ENCODE peak calls at places on chromosome 6, in seven cellular contexts. One of them, this sample, is unnamed.
A peak's percentile ranks its signal among the peaks of the same experiment; 100 is the strongest.

GRCh38 chr6:16698163-16698533 is 63.1 kb downstream of the ATXN1 start:
- DNase-seq in lower leg skin: no peak
- DNase-seq in AG04450: no peak
- DNase-seq in kidney: no peak
- DNase-seq in left ventricle myocardium inferior: no peak
- DNase-seq in heart right ventricle: no peak
- DNase-seq in cardiac muscle cell: no peak
- DNase-seq in this sample: no peak

GRCh38 chr6:134170844-134171243 is 118.4 kb upstream of the SLC2A12 start:
- DNase-seq in AG04450: no peak
- DNase-seq in heart right ventricle: no peak
- DNase-seq in cardiac muscle cell: no peak
- DNase-seq in lower leg skin: no peak
- DNase-seq in left ventricle myocardium inferior: no peak
- DNase-seq in kidney: no peak
- DNase-seq in this sample: peak; percentile 75

GRCh38 chr6:159594750-159595117 is 98.3 kb downstream of the SOD2 start:
- DNase-seq in left ventricle myocardium inferior: no peak
- DNase-seq in kidney: no peak
- DNase-seq in lower leg skin: no peak
- DNase-seq in AG04450: no peak
- DNase-seq in cardiac muscle cell: no peak
- DNase-seq in heart right ventricle: no peak
- DNase-seq in this sample: peak; percentile 69

GRCh38 chr6:53616450-53617357 is 48.9 kb downstream of the KLHL31 start:
- DNase-seq in heart right ventricle: no peak
- DNase-seq in left ventricle myocardium inferior: no peak
- DNase-seq in kidney: no peak
- DNase-seq in AG04450: no peak
- DNase-seq in cardiac muscle cell: no peak
- DNase-seq in lower leg skin: no peak
- DNase-seq in this sample: no peak

GRCh38 chr6:27667016-27667415 is 194.1 kb upstream of the ZNF184 start:
- DNase-seq in heart right ventricle: no peak
- DNase-seq in kidney: no peak
- DNase-seq in lower leg skin: no peak
- DNase-seq in AG04450: no peak
- DNase-seq in cardiac muscle cell: no peak
- DNase-seq in left ventricle myocardium inferior: no peak
- DNase-seq in this sample: no peak

GRCh38 chr6:92114797-92115196 is 1304.6 kb downstream of the EPHA7 start:
- DNase-seq in cardiac muscle cell: no peak
- DNase-seq in heart right ventricle: no peak
- DNase-seq in kidney: no peak
- DNase-seq in AG04450: no peak
- DNase-seq in left ventricle myocardium inferior: no peak
- DNase-seq in lower leg skin: no peak
- DNase-seq in this sample: no peak

GRCh38 chr6:135159531-135159930 is 21.6 kb upstream of the MYB start:
- DNase-seq in heart right ventricle: no peak
- DNase-seq in AG04450: no peak
- DNase-seq in left ventricle myocardium inferior: no peak
- DNase-seq in cardiac muscle cell: no peak
- DNase-seq in kidney: no peak
- DNase-seq in lower leg skin: no peak
- DNase-seq in this sample: no peak

GRCh38 chr6:133953634-133954415 is 801 bp downstream of the TBPL1 start:
- DNase-seq in kidney: no peak
- DNase-seq in cardiac muscle cell: no peak
- DNase-seq in left ventricle myocardium inferior: no peak
- DNase-seq in lower leg skin: no peak
- DNase-seq in heart right ventricle: no peak
- DNase-seq in AG04450: no peak
- DNase-seq in this sample: no peak

GRCh38 chr6:44275749-44276648 is 5.7 kb downstream of the TMEM151B start:
- DNase-seq in left ventricle myocardium inferior: no peak
- DNase-seq in cardiac muscle cell: no peak
- DNase-seq in heart right ventricle: no peak
- DNase-seq in AG04450: no peak
- DNase-seq in lower leg skin: no peak
- DNase-seq in kidney: no peak
- DNase-seq in this sample: no peak

GRCh38 chr6:8888468-8888867 is 453.1 kb upstream of the SLC35B3 start:
- DNase-seq in left ventricle myocardium inferior: no peak
- DNase-seq in AG04450: no peak
- DNase-seq in lower leg skin: no peak
- DNase-seq in cardiac muscle cell: no peak
- DNase-seq in heart right ventricle: no peak
- DNase-seq in kidney: no peak
- DNase-seq in this sample: peak; percentile 26

GRCh38 chr6:38509713-38510112 is 130.0 kb downstream of the BTBD9 start:
- DNase-seq in cardiac muscle cell: no peak
- DNase-seq in left ventricle myocardium inferior: no peak
- DNase-seq in kidney: no peak
- DNase-seq in lower leg skin: no peak
- DNase-seq in AG04450: peak; percentile 53
- DNase-seq in heart right ventricle: no peak
- DNase-seq in this sample: peak; percentile 96

GRCh38 chr6:146582857-146583256 is 15.9 kb upstream of the ADGB start:
- DNase-seq in cardiac muscle cell: no peak
- DNase-seq in left ventricle myocardium inferior: peak; percentile 21
- DNase-seq in lower leg skin: peak; percentile 45
- DNase-seq in heart right ventricle: peak; percentile 19
- DNase-seq in AG04450: no peak
- DNase-seq in kidney: no peak
- DNase-seq in this sample: peak; percentile 44

GRCh38 chr6:33651947-33652346 is 30.8 kb downstream of the ITPR3 start:
- DNase-seq in cardiac muscle cell: no peak
- DNase-seq in lower leg skin: no peak
- DNase-seq in heart right ventricle: no peak
- DNase-seq in AG04450: no peak
- DNase-seq in left ventricle myocardium inferior: no peak
- DNase-seq in kidney: no peak
- DNase-seq in this sample: no peak

GRCh38 chr6:125989631-125990030 is 3.3 kb downstream of the TRMT11 start:
- DNase-seq in AG04450: no peak
- DNase-seq in lower leg skin: no peak
- DNase-seq in left ventricle myocardium inferior: no peak
- DNase-seq in kidney: no peak
- DNase-seq in heart right ventricle: no peak
- DNase-seq in cardiac muscle cell: no peak
- DNase-seq in this sample: peak; percentile 23

GRCh38 chr6:14875678-14876063 is 370.2 kb upstream of the JARID2 start:
- DNase-seq in lower leg skin: no peak
- DNase-seq in left ventricle myocardium inferior: no peak
- DNase-seq in AG04450: no peak
- DNase-seq in heart right ventricle: no peak
- DNase-seq in cardiac muscle cell: no peak
- DNase-seq in kidney: no peak
- DNase-seq in this sample: peak; percentile 35

GRCh38 chr6:14871196-14871595 is 374.7 kb upstream of the JARID2 start:
- DNase-seq in cardiac muscle cell: no peak
- DNase-seq in AG04450: no peak
- DNase-seq in lower leg skin: no peak
- DNase-seq in heart right ventricle: peak; percentile 46
- DNase-seq in left ventricle myocardium inferior: peak; percentile 38
- DNase-seq in kidney: no peak
- DNase-seq in this sample: no peak

GRCh38 chr6:14874975-14875677 is 370.7 kb upstream of the JARID2 start:
- DNase-seq in kidney: no peak
- DNase-seq in heart right ventricle: no peak
- DNase-seq in lower leg skin: no peak
- DNase-seq in AG04450: no peak
- DNase-seq in cardiac muscle cell: no peak
- DNase-seq in left ventricle myocardium inferior: no peak
- DNase-seq in this sample: no peak

GRCh38 chr6:14873132-14873531 is 372.7 kb upstream of the JARID2 start:
- DNase-seq in kidney: no peak
- DNase-seq in left ventricle myocardium inferior: no peak
- DNase-seq in cardiac muscle cell: no peak
- DNase-seq in heart right ventricle: no peak
- DNase-seq in lower leg skin: no peak
- DNase-seq in AG04450: no peak
- DNase-seq in this sample: no peak

GRCh38 chr6:14873781-14874446 is 372.0 kb upstream of the JARID2 start:
- DNase-seq in lower leg skin: no peak
- DNase-seq in kidney: no peak
- DNase-seq in left ventricle myocardium inferior: no peak
- DNase-seq in AG04450: no peak
- DNase-seq in cardiac muscle cell: no peak
- DNase-seq in heart right ventricle: no peak
- DNase-seq in this sample: no peak
- TF ChIP-seq CTCF in lower leg skin: no peak
- TF ChIP-seq CTCF in kidney: no peak
- TF ChIP-seq CTCF in left ventricle myocardium inferior: no peak
- TF ChIP-seq CTCF in AG04450: no peak
- TF ChIP-seq CTCF in cardiac muscle cell: no peak
- TF ChIP-seq CTCF in heart right ventricle: no peak
- TF ChIP-seq CTCF in this sample: no peak

DNA sequence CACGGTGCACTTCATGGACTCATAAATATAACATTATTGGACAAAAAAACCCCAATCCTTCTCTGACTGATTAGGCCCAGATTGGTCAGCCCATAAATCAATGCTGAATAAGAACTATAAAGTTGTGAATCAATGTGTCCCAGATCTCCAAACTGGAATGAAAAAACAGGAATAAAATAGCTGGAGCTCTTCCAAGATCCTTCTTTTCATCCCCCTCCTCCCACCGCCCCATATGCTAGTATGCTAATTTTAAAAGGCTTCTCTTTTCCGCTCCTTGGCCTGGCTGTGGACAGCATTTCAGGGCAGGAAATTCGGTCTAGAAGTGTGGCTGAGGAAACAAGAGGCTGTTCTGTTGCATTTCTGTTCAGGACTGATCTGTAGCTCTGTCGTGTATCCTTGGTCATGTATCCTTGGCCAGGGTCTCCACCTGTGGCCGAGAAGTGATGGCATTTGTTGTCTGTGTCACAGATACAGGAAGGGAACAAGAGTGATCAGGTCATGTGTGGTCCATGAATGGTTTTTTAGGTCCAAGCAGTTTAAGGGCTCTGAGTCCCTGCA is 300.4 kb upstream of the SUPT3H start:
- DNase-seq in heart right ventricle: no peak
- DNase-seq in lower leg skin: no peak
- DNase-seq in AG04450: no peak
- DNase-seq in kidney: no peak
- DNase-seq in left ventricle myocardium inferior: no peak
- DNase-seq in cardiac muscle cell: no peak
- DNase-seq in this sample: no peak
- H3K4me3 ChIP-seq in heart right ventricle: no peak overlapping the region
- H3K4me3 ChIP-seq in lower leg skin: no peak overlapping the region
- H3K4me3 ChIP-seq in AG04450: no peak overlapping the region
- H3K4me3 ChIP-seq in kidney: no peak overlapping the region
- H3K4me3 ChIP-seq in left ventricle myocardium inferior: no peak overlapping the region
- H3K4me3 ChIP-seq in cardiac muscle cell: no peak overlapping the region
- H3K4me3 ChIP-seq in this sample: no peak overlapping the region

GRCh38 chr6:46760925-46761324 is 14.2 kb downstream of the ANKRD66 start:
- DNase-seq in lower leg skin: no peak
- DNase-seq in cardiac muscle cell: no peak
- DNase-seq in left ventricle myocardium inferior: no peak
- DNase-seq in heart right ventricle: no peak
- DNase-seq in AG04450: no peak
- DNase-seq in kidney: no peak
- DNase-seq in this sample: no peak

GRCh38 chr6:46756469-46757205 is 9.9 kb downstream of the ANKRD66 start:
- DNase-seq in heart right ventricle: no peak
- DNase-seq in cardiac muscle cell: peak; percentile 62
- DNase-seq in left ventricle myocardium inferior: no peak
- DNase-seq in kidney: no peak
- DNase-seq in lower leg skin: no peak
- DNase-seq in AG04450: no peak
- DNase-seq in this sample: no peak

GRCh38 chr6:46757206-46757564 is 10.5 kb downstream of the ANKRD66 start:
- DNase-seq in left ventricle myocardium inferior: no peak
- DNase-seq in AG04450: no peak
- DNase-seq in heart right ventricle: no peak
- DNase-seq in kidney: no peak
- DNase-seq in lower leg skin: no peak
- DNase-seq in cardiac muscle cell: no peak
- DNase-seq in this sample: no peak

GRCh38 chr6:46755867-46756266 is 9.1 kb downstream of the ANKRD66 start:
- DNase-seq in left ventricle myocardium inferior: no peak
- DNase-seq in kidney: no peak
- DNase-seq in cardiac muscle cell: no peak
- DNase-seq in AG04450: no peak
- DNase-seq in heart right ventricle: no peak
- DNase-seq in lower leg skin: no peak
- DNase-seq in this sample: no peak

DNA sequence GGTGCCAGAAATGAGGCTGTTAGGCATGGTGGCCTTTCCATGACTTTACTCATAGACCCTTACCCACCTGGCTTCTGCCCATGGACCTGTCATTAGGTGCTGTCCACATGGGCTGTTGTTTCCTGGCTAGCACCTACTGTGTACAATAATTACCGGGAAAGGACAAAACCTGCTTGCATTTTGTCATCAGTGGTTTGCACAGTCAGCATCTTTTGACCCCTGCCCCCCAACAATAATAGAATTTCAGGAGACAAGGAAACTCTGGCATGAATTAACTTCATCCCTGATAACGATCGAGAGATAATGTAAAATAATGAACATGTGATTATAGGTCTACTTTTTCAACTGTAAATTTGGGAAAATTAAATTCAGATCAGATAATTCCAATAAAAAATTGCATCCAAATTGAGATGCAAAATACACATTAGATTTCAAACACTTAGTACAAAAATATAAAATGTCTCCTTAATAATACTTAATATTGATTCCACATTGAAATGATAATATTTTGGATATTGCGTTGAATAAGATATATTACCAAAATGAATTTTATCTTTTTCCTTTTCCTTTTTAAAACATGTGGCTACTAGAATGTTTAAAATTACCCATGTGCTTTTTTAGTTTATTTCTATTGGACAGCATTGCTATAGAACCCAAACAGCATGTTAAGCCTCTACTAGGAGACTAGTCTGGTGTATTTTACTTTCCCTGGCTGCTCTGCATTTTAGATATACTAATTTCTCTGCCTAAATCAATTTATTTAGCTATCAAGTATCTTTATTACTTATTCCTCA is 12.4 kb downstream of the ANKRD66 start:
- DNase-seq in AG04450: no peak
- DNase-seq in heart right ventricle: no peak
- DNase-seq in kidney: no peak
- DNase-seq in cardiac muscle cell: no peak
- DNase-seq in left ventricle myocardium inferior: no peak
- DNase-seq in lower leg skin: no peak
- DNase-seq in this sample: no peak
- TF ChIP-seq CTCF in AG04450: no peak
- TF ChIP-seq CTCF in heart right ventricle: no peak
- TF ChIP-seq CTCF in kidney: no peak
- TF ChIP-seq CTCF in cardiac muscle cell: no peak
- TF ChIP-seq CTCF in left ventricle myocardium inferior: no peak
- TF ChIP-seq CTCF in lower leg skin: no peak
- TF ChIP-seq CTCF in this sample: no peak

DNA sequence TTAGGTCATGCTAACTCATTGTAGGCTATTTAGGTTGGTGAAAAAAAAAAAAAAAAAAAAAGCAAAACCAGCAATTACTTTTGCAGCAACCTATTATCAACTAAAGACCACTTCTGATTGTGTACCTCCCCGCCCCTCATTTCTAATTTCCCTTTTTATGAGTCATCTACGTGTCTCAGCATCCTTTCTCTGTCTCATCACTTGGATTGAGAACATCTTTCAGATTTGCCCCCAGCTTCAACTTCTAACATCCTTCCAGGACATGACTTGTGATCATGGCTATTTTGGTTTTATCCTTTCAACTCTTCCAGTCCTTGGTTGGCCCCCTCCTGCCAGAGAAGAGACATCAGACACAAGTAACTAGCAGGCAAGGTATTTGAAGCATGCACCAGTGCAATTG is 156.7 kb upstream of the CCN2 start:
- DNase-seq in AG04450: no peak
- DNase-seq in lower leg skin: no peak
- DNase-seq in cardiac muscle cell: no peak
- DNase-seq in heart right ventricle: no peak
- DNase-seq in left ventricle myocardium inferior: no peak
- DNase-seq in kidney: no peak
- DNase-seq in this sample: no peak
- H3K4me3 ChIP-seq in AG04450: no peak overlapping the region
- H3K4me3 ChIP-seq in lower leg skin: no peak overlapping the region
- H3K4me3 ChIP-seq in cardiac muscle cell: no peak overlapping the region
- H3K4me3 ChIP-seq in heart right ventricle: no peak overlapping the region
- H3K4me3 ChIP-seq in left ventricle myocardium inferior: no peak overlapping the region
- H3K4me3 ChIP-seq in kidney: no peak overlapping the region
- H3K4me3 ChIP-seq in this sample: no peak overlapping the region

This sample was measured in choroid plexus epithelial cell.